ENCODE peak calls at places on chromosomes 4 and X, in seven cellular contexts. D is NCI-H1417; Z is epithelial cell of prostate; E is NCI-H69; G is activated CD4-positive, CD25-positive, alpha-beta regulatory T cell; W is natural killer cell; T is GM13977. I is an unnamed sample.

GRCh38 chr4:24979554-24979953 is 51.2 kb downstream of the LGI2 start:
- DNase-seq in D (no peak), Z (no peak), E (no peak), G (no peak), W (no peak), T (no peak), I (no peak)

GRCh38 chrX:56995271-56995994 is at the start of gene SPIN3:
- DNase-seq in D (peak; percentile 61), Z (no peak), E (peak; percentile 93), G (peak; percentile 18), W (peak; percentile 21), T (peak; percentile 63), I (peak; percentile 97)

GRCh38 chrX:16023790-16024734 is 99.3 kb upstream of the GRPR start:
- DNase-seq in D (no peak), Z (no peak), E (no peak), G (no peak), W (no peak), T (peak; percentile 53), I (no peak)

GRCh38 chr4:175412161-175412560 is 399.9 kb downstream of the GPM6A start:
- DNase-seq in D (no peak), Z (no peak), E (no peak), G (no peak), W (no peak), T (no peak), I (no peak)

GRCh38 chrX:69988955-69989394 is 60.8 kb downstream of the AWAT2 start:
- DNase-seq in D (no peak), Z (no peak), E (no peak), G (no peak), W (no peak), T (no peak), I (no peak)

GRCh38 chr4:123588631-123589223 is 192.1 kb downstream of the SPRY1 start:
- DNase-seq in D (no peak), Z (peak; percentile 49), E (peak; percentile 82), G (no peak), W (no peak), T (peak; percentile 31), I (no peak)

GRCh38 chr4:101211146-101211553 is 136.2 kb downstream of the PPP3CA start:
- DNase-seq in D (no peak), Z (no peak), E (peak; percentile 80), G (no peak), W (no peak), T (no peak), I (no peak)

GRCh38 chr4:65535128-65535527 is 135.2 kb downstream of the EPHA5 start:
- DNase-seq in D (peak; percentile 8), Z (no peak), E (peak; percentile 88), G (no peak), W (no peak), T (no peak), I (no peak)

GRCh38 chrX:66110112-66110511 is 53.9 kb upstream of the HEPH start:
- DNase-seq in D (no peak), Z (no peak), E (no peak), G (no peak), W (no peak), T (peak; percentile 7), I (no peak)

GRCh38 chr4:5473125-5473524 is 235.2 kb downstream of the EVC2 start:
- DNase-seq in D (no peak), Z (no peak), E (no peak), G (no peak), W (no peak), T (no peak), I (no peak)

GRCh38 chr4:133147922-133148689 is 988 bp upstream of the PCDH10 start:
- DNase-seq in D (peak; percentile 78), Z (no peak), E (peak; percentile 49), G (no peak), W (no peak), T (peak; percentile 33), I (no peak)

GRCh38 chrX:136627381-136627780 is 20.6 kb upstream of the CD40LG start:
- DNase-seq in D (no peak), Z (no peak), E (no peak), G (no peak), W (no peak), T (no peak), I (no peak)

GRCh38 chr4:53591372-53591892 is at the start of gene LNX1:
- DNase-seq in D (peak; percentile 88), Z (peak; percentile 82), E (peak; percentile 97), G (no peak), W (no peak), T (no peak), I (no peak)

GRCh38 chr4:125266901-125267601 is 47.7 kb upstream of the FAT4 start:
- DNase-seq in D (no peak), Z (peak; percentile 87), E (peak; percentile 50), G (no peak), W (no peak), T (no peak), I (no peak)

GRCh38 chr4:25862411-25863346 is at the start of gene SEL1L3:
- DNase-seq in D (peak; percentile 69), Z (no peak), E (peak; percentile 81), G (peak; percentile 30), W (peak; percentile 41), T (peak; percentile 86), I (no peak)

GRCh38 chr4:15238720-15239119 is 189.1 kb upstream of the C1QTNF7 start:
- DNase-seq in D (no peak), Z (no peak), E (no peak), G (no peak), W (no peak), T (peak; percentile 67), I (no peak)

GRCh38 chr4:105147226-105148151 is 813 bp downstream of the TET2 start:
- DNase-seq in D (peak; percentile 71), Z (no peak), E (peak; percentile 76), G (no peak), W (no peak), T (peak; percentile 38), I (peak; percentile 33)

GRCh38 chrX:136574548-136574947 is 42.5 kb downstream of the VGLL1 start:
- DNase-seq in D (peak; percentile 7), Z (no peak), E (peak; percentile 63), G (no peak), W (no peak), T (no peak), I (no peak)

GRCh38 chr4:146643812-146644401 is 5.2 kb downstream of the POU4F2 start:
- DNase-seq in D (no peak), Z (no peak), E (no peak), G (no peak), W (no peak), T (peak; percentile 59), I (no peak)

GRCh38 chr4:53227451-53227850 is 138.4 kb downstream of the SCFD2 start:
- DNase-seq in D (no peak), Z (no peak), E (no peak), G (no peak), W (no peak), T (no peak), I (no peak)

GRCh38 chr4:119728185-119728584 is 99.6 kb upstream of the PDE5A start:
- DNase-seq in D (no peak), Z (no peak), E (no peak), G (no peak), W (no peak), T (no peak), I (no peak)

I was measured in NCI-H2227 treated with DMSO at 0.1 percent for 48 hours.